ENCODE peak calls at places on chromosomes 11 and 22, in ten cellular contexts. R is lower lobe of right lung; M is stimulated activated CD4-positive, alpha-beta T cell treated with anti-CD3 and anti-CD28 coated beads, Interleukin-4, amount 100 ng/mL, for 48 hours; J is stromal cell of bone marrow; Y is LoVo; B is upper lobe of right lung; V is GM23338; T is KBM-7; W is activated T-helper 1 cell treated with Interleukin-2 at 50 U/mL for 16 hours; F is colonic mucosa. Q is an unnamed sample.

GRCh38 chr11:123576501-123576900 is 77.9 kb downstream of the SCN3B start:
- DNase-seq in R (no peak), M (no peak), J (no peak), Y (no peak), B (no peak), V (no peak), T (no peak), W (no peak), F (no peak), Q (no peak)

GRCh38 chr11:48012051-48012391 is 31.7 kb downstream of the PTPRJ start:
- DNase-seq in R (no peak), M (no peak), J (no peak), Y (no peak), B (no peak), V (no peak), T (no peak), W (no peak), F (no peak), Q (no peak)

GRCh38 chr11:44775366-44776356 is 48.9 kb downstream of the TSPAN18 start:
- DNase-seq in R (no peak), M (peak; percentile 64), J (no peak), Y (peak; percentile 26), B (no peak), V (peak; percentile 91), T (peak; percentile 66), W (peak; percentile 23), F (peak; percentile 64), Q (no peak)

GRCh38 chr11:15202626-15203025 is 87.9 kb downstream of the INSC start:
- DNase-seq in R (no peak), M (no peak), J (no peak), Y (no peak), B (no peak), V (no peak), T (no peak), W (no peak), F (no peak), Q (no peak)

GRCh38 chr11:33532257-33532656 is 168.4 kb downstream of the C11orf91 start:
- DNase-seq in R (no peak), M (no peak), J (no peak), Y (no peak), B (no peak), V (peak; percentile 9), T (no peak), W (no peak), F (no peak), Q (no peak)

GRCh38 chr22:23836692-23837495 is 1.9 kb downstream of the DERL3 start:
- DNase-seq in R (no peak), M (no peak), J (no peak), Y (no peak), B (no peak), V (no peak), T (no peak), W (no peak), F (no peak), Q (no peak)

GRCh38 chr11:11450744-11451362 is 97.8 kb upstream of the CSNK2A3 start:
- DNase-seq in R (no peak), M (no peak), J (no peak), Y (peak; percentile 54), B (no peak), V (no peak), T (no peak), W (no peak), F (no peak), Q (no peak)

GRCh38 chr11:113974741-113975470 is at the start of gene HTR3A:
- DNase-seq in R (peak; percentile 77), M (no peak), J (no peak), Y (peak; percentile 63), B (peak; percentile 85), V (peak; percentile 80), T (no peak), W (no peak), F (peak; percentile 61), Q (peak; percentile 57)

GRCh38 chr22:37178350-37179125 is 9.5 kb downstream of the C1QTNF6 start:
- DNase-seq in R (peak; percentile 61), M (no peak), J (no peak), Y (no peak), B (peak; percentile 65), V (no peak), T (no peak), W (no peak), F (peak; percentile 81), Q (peak; percentile 87)